ENCODE peak calls at places on chromosomes 12 and 14, in ten cellular contexts. T, P, N, D, F, A, Y, W, X and R are unnamed samples.

GRCh38 chr12:11901687-11902524 is 168.8 kb upstream of the BCL2L14 start:
- DNase-seq in T (no peak), P (no peak), N (no peak), D (no peak), F (no peak), A (no peak), Y (peak; percentile 4), W (no peak), X (no peak), R (no peak)

GRCh38 chr14:104580961-104581360 is 1.4 kb downstream of the C14orf180 start:
- DNase-seq in T (no peak), P (no peak), N (no peak), D (peak; percentile 80), F (no peak), A (no peak), Y (no peak), W (peak; percentile 24), X (peak; percentile 47), R (no peak)

GRCh38 chr14:88831285-88831684 is 6.8 kb downstream of the TTC8 start:
- DNase-seq in T (no peak), P (no peak), N (no peak), D (no peak), F (no peak), A (peak; percentile 88), Y (no peak), W (peak; percentile 49), X (peak; percentile 74), R (no peak)

GRCh38 chr14:85534435-85534834 is 4.5 kb downstream of the FLRT2 start:
- DNase-seq in T (no peak), P (no peak), N (no peak), D (no peak), F (peak; percentile 27), A (no peak), Y (no peak), W (no peak), X (no peak), R (no peak)

GRCh38 chr12:123033392-123034021 is 53.0 kb downstream of the ARL6IP4 start:
- DNase-seq in T (no peak), P (no peak), N (peak; percentile 60), D (no peak), F (no peak), A (no peak), Y (no peak), W (no peak), X (no peak), R (no peak)

GRCh38 chr14:96267336-96267735 is 11.3 kb downstream of the BDKRB1 start:
- DNase-seq in T (no peak), P (peak; percentile 83), N (no peak), D (peak; percentile 87), F (no peak), A (peak; percentile 92), Y (no peak), W (peak; percentile 48), X (peak; percentile 99), R (no peak)

GRCh38 chr12:128813392-128813791 is 10.4 kb downstream of the SLC15A4 start:
- DNase-seq in T (no peak), P (no peak), N (no peak), D (no peak), F (no peak), A (peak; percentile 74), Y (no peak), W (no peak), X (peak; percentile 93), R (no peak)

GRCh38 chr12:131208425-131208824 is 254.7 kb downstream of the ADGRD1 start:
- DNase-seq in T (no peak), P (no peak), N (no peak), D (no peak), F (no peak), A (no peak), Y (no peak), W (no peak), X (no peak), R (no peak)

GRCh38 chr12:101794574-101794973 is 36.2 kb downstream of the GNPTAB start:
- DNase-seq in T (no peak), P (no peak), N (no peak), D (no peak), F (no peak), A (no peak), Y (no peak), W (no peak), X (no peak), R (no peak)

GRCh38 chr12:1080520-1081223 is 89.6 kb downstream of the ERC1 start:
- DNase-seq in T (no peak), P (no peak), N (no peak), D (no peak), F (no peak), A (no peak), Y (no peak), W (no peak), X (no peak), R (no peak)

GRCh38 chr14:77203611-77204456 is 22.2 kb downstream of the TMEM63C start:
- DNase-seq in T (no peak), P (no peak), N (no peak), D (peak; percentile 88), F (peak; percentile 28), A (no peak), Y (no peak), W (no peak), X (no peak), R (no peak)

GRCh38 chr12:87678453-87678852 is 350.7 kb downstream of the C12orf50 start:
- DNase-seq in T (no peak), P (no peak), N (no peak), D (no peak), F (no peak), A (no peak), Y (no peak), W (peak; percentile 89), X (no peak), R (no peak)

GRCh38 chr14:88380405-88380804 is 5.1 kb upstream of the SPATA7 start:
- DNase-seq in T (no peak), P (no peak), N (no peak), D (peak; percentile 6), F (no peak), A (peak; percentile 33), Y (no peak), W (peak; percentile 26), X (peak; percentile 9), R (no peak)

GRCh38 chr12:73106296-73106695 is 834.1 kb downstream of the TRHDE start:
- DNase-seq in T (no peak), P (no peak), N (no peak), D (no peak), F (no peak), A (no peak), Y (no peak), W (peak; percentile 49), X (no peak), R (no peak)

GRCh38 chr12:52867636-52868035 is 18.8 kb upstream of the KRT78 start:
- DNase-seq in T (no peak), P (no peak), N (peak; percentile 37), D (no peak), F (no peak), A (no peak), Y (peak; percentile 15), W (no peak), X (no peak), R (peak; percentile 51)

GRCh38 chr14:57290753-57291152 is 22.0 kb downstream of the AP5M1 start:
- DNase-seq in T (no peak), P (no peak), N (no peak), D (no peak), F (no peak), A (no peak), Y (no peak), W (peak; percentile 51), X (no peak), R (no peak)

GRCh38 chr12:27951898-27952297 is 20.6 kb downstream of the PTHLH start:
- DNase-seq in T (no peak), P (no peak), N (no peak), D (no peak), F (no peak), A (no peak), Y (no peak), W (no peak), X (no peak), R (no peak)

GRCh38 chr12:111715242-111715641 is 29.4 kb downstream of the ACAD10 start:
- DNase-seq in T (no peak), P (no peak), N (no peak), D (peak; percentile 52), F (no peak), A (no peak), Y (no peak), W (peak; percentile 9), X (no peak), R (no peak)

GRCh38 chr12:60335765-60336164 is 739.9 kb downstream of the SLC16A7 start:
- DNase-seq in T (no peak), P (no peak), N (no peak), D (no peak), F (no peak), A (peak; percentile 62), Y (no peak), W (peak; percentile 56), X (no peak), R (no peak)

GRCh38 chr12:24423611-24424010 is 474.1 kb upstream of the SOX5 start:
- DNase-seq in T (no peak), P (no peak), N (no peak), D (no peak), F (no peak), A (no peak), Y (no peak), W (no peak), X (no peak), R (no peak)

GRCh38 chr14:94867931-94868597 is 98.2 kb upstream of the GSC start:
- DNase-seq in T (no peak), P (no peak), N (peak; percentile 83), D (no peak), F (peak; percentile 32), A (no peak), Y (no peak), W (no peak), X (peak; percentile 14), R (no peak)

GRCh38 chr14:92726135-92726932 is 22.1 kb downstream of the LGMN start:
- DNase-seq in T (no peak), P (peak; percentile 61), N (no peak), D (no peak), F (no peak), A (peak; percentile 72), Y (no peak), W (peak; percentile 93), X (peak; percentile 84), R (no peak)

GRCh38 chr14:105206873-105207272 is 25.8 kb upstream of the NUDT14 start:
- DNase-seq in T (no peak), P (no peak), N (no peak), D (no peak), F (no peak), A (no peak), Y (no peak), W (no peak), X (no peak), R (no peak)

GRCh38 chr12:60529723-60530122 is 933.9 kb downstream of the SLC16A7 start:
- DNase-seq in T (no peak), P (no peak), N (no peak), D (no peak), F (no peak), A (no peak), Y (no peak), W (no peak), X (no peak), R (no peak)

GRCh38 chr14:37946819-37947218 is 260.9 kb upstream of the SSTR1 start:
- DNase-seq in T (no peak), P (no peak), N (no peak), D (no peak), F (no peak), A (no peak), Y (no peak), W (no peak), X (no peak), R (no peak)

GRCh38 chr12:125081427-125081826 is 16.2 kb downstream of the AACS start:
- DNase-seq in T (no peak), P (no peak), N (no peak), D (peak; percentile 80), F (no peak), A (no peak), Y (no peak), W (peak; percentile 15), X (no peak), R (no peak)

GRCh38 chr14:20415723-20416622 is 2.7 kb upstream of the TEP1 start:
- DNase-seq in T (no peak), P (no peak), N (no peak), D (peak; percentile 43), F (no peak), A (peak; percentile 72), Y (peak; percentile 56), W (peak; percentile 59), X (peak; percentile 59), R (peak; percentile 65)

GRCh38 chr12:113835913-113836312 is 130.2 kb downstream of the RBM19 start:
- DNase-seq in T (no peak), P (no peak), N (no peak), D (no peak), F (no peak), A (no peak), Y (no peak), W (no peak), X (no peak), R (no peak)